ENCODE peak calls at places on chromosome 18, in four cellular contexts. B, H, R and Z are unnamed samples.

GRCh38 chr18:52504589-52504988 is 164.6 kb downstream of the DCC start:
- DNase-seq in H (no peak), R (no peak), B (no peak), Z (no peak)

GRCh38 chr18:64720781-64721464 is 572.0 kb upstream of the LINC00305 start:
- DNase-seq in H (no peak), B (no peak), R (peak), Z (no peak)

GRCh38 chr18:13577091-13577697 is 149.2 kb downstream of the FAM210A start:
- DNase-seq in R (no peak), B (no peak), H (no peak), Z (no peak)

GRCh38 chr18:79460445-79461300 is 64.9 kb downstream of the NFATC1 start:
- DNase-seq in R (no peak), B (no peak), H (no peak), Z (no peak)

GRCh38 chr18:79610461-79611039 is 69.1 kb upstream of the CTDP1 start:
- DNase-seq in R (no peak), H (no peak), B (peak), Z (no peak)

GRCh38 chr18:78106946-78107345 is 857.3 kb downstream of the GALR1 start:
- DNase-seq in B (no peak), R (no peak), H (no peak), Z (no peak)

GRCh38 chr18:13605477-13605876 is 120.9 kb downstream of the FAM210A start:
- DNase-seq in B (no peak), H (no peak), R (no peak), Z (no peak)

GRCh38 chr18:58865714-58866113 is 1.0 kb downstream of the ZNF532 start:
- DNase-seq in B (no peak), R (no peak), H (no peak), Z (no peak)

GRCh38 chr18:9615973-9616559 is 1.7 kb upstream of the PPP4R1 start:
- DNase-seq in B (no peak), R (no peak), H (no peak), Z (no peak)

GRCh38 chr18:50678651-50679415 is 118.9 kb downstream of the MAPK4 start:
- DNase-seq in B (no peak), H (no peak), R (no peak), Z (no peak)

GRCh38 chr18:59249186-59249774 is 24.0 kb downstream of the RAX start:
- DNase-seq in R (peak), B (no peak), H (no peak), Z (peak)

GRCh38 chr18:457533-457932 is 43.0 kb downstream of the COLEC12 start:
- DNase-seq in R (peak), B (no peak), H (no peak), Z (no peak)

GRCh38 chr18:36811430-36811829 is 17.4 kb downstream of the TPGS2 start:
- DNase-seq in B (no peak), R (no peak), H (no peak), Z (no peak)

GRCh38 chr18:74899554-74899953 is 301.9 kb downstream of the ZNF407 start:
- DNase-seq in B (no peak), R (peak), H (peak), Z (no peak)

GRCh38 chr18:79071037-79071960 is 2.1 kb downstream of the ATP9B start:
- DNase-seq in H (no peak), R (no peak), B (no peak), Z (no peak)

GRCh38 chr18:35861367-35862114 is 110.9 kb upstream of the RMP24 start:
- DNase-seq in B (no peak), H (no peak), R (no peak), Z (no peak)

GRCh38 chr18:54964741-54965140 is 5.5 kb upstream of the CCDC68 start:
- DNase-seq in H (no peak), B (no peak), R (no peak), Z (no peak)

GRCh38 chr18:50879302-50880107 is 587 bp downstream of the ME2 start:
- DNase-seq in H (no peak), B (no peak), R (no peak), Z (no peak)

GRCh38 chr18:27605107-27605834 is 420.2 kb upstream of the CHST9 start:
- DNase-seq in H (no peak), R (peak), B (no peak), Z (peak)

GRCh38 chr18:61606759-61607158 is 273.5 kb downstream of the CDH20 start:
- DNase-seq in R (no peak), H (no peak), B (no peak), Z (no peak)

GRCh38 chr18:50358844-50359243 is 16.0 kb upstream of the SKA1 start:
- DNase-seq in H (no peak), R (no peak), B (no peak), Z (no peak)

GRCh38 chr18:80157708-80158343 is 48.8 kb downstream of the ADNP2 start:
- DNase-seq in B (peak), R (peak), H (no peak), Z (no peak)

GRCh38 chr18:77702686-77703085 is 453.0 kb downstream of the GALR1 start:
- DNase-seq in R (peak), B (no peak), H (no peak), Z (no peak)

GRCh38 chr18:62663731-62664336 is 51.5 kb upstream of the PHLPP1 start:
- DNase-seq in H (no peak), B (no peak), R (no peak), Z (no peak)

GRCh38 chr18:3111523-3112240 is 98.7 kb upstream of the LPIN2 start:
- DNase-seq in R (no peak), H (no peak), B (no peak), Z (no peak)

GRCh38 chr18:8615397-8616025 is 6.3 kb downstream of the RAB12 start:
- DNase-seq in B (no peak), H (peak), R (no peak), Z (no peak)

GRCh38 chr18:55858661-55859111 is 270.7 kb upstream of the TCF4 start:
- DNase-seq in H (no peak), R (no peak), B (no peak), Z (no peak)